ENCODE peak calls at places on chromosomes 16 and 17, in five cellular contexts. One of them, this sample, is unnamed.

GRCh38 chr16:78543066-78543465 is 443.6 kb downstream of the WWOX start:
- DNase-seq in GM12891: no peak
- DNase-seq in GM12878: no peak
- DNase-seq in K562: no peak
- DNase-seq in H1: no peak
- DNase-seq in this sample: no peak

GRCh38 chr16:471353-472198 is 46.1 kb downstream of the RAB11FIP3 start:
- DNase-seq in GM12891: no peak
- DNase-seq in GM12878: no peak
- DNase-seq in K562: no peak
- DNase-seq in H1: peak
- DNase-seq in this sample: no peak

GRCh38 chr16:82439678-82440293 is 187.0 kb upstream of the CDH13 start:
- DNase-seq in GM12891: peak
- DNase-seq in GM12878: no peak
- DNase-seq in K562: peak
- DNase-seq in H1: peak
- DNase-seq in this sample: no peak

GRCh38 chr17:75240394-75241142 is 20.8 kb downstream of the GGA3 start:
- DNase-seq in GM12891: peak
- DNase-seq in GM12878: no peak
- DNase-seq in K562: peak
- DNase-seq in H1: peak
- DNase-seq in this sample: no peak

GRCh38 chr17:41103896-41104295 is 1.3 kb upstream of the KRTAP4-9 start:
- DNase-seq in GM12891: no peak
- DNase-seq in GM12878: no peak
- DNase-seq in K562: no peak
- DNase-seq in H1: no peak
- DNase-seq in this sample: no peak

GRCh38 chr16:87252269-87252970 is 64.8 kb downstream of the C16orf95 start:
- DNase-seq in GM12891: no peak
- DNase-seq in GM12878: no peak
- DNase-seq in K562: no peak
- DNase-seq in H1: no peak
- DNase-seq in this sample: no peak

GRCh38 chr17:45414997-45415881 is 17.4 kb downstream of the ARHGAP27 start:
- DNase-seq in GM12891: no peak
- DNase-seq in GM12878: no peak
- DNase-seq in K562: no peak
- DNase-seq in H1: no peak
- DNase-seq in this sample: no peak

GRCh38 chr16:18803569-18804462 is 2.5 kb upstream of the ARL6IP1 start:
- DNase-seq in GM12891: no peak
- DNase-seq in GM12878: no peak
- DNase-seq in K562: no peak
- DNase-seq in H1: no peak
- DNase-seq in this sample: no peak

GRCh38 chr17:66540131-66540781 is 237.8 kb downstream of the PRKCA start:
- DNase-seq in GM12891: no peak
- DNase-seq in GM12878: no peak
- DNase-seq in K562: no peak
- DNase-seq in H1: peak
- DNase-seq in this sample: no peak

GRCh38 chr16:13957197-13958078 is 37.5 kb downstream of the ERCC4 start:
- DNase-seq in GM12891: no peak
- DNase-seq in GM12878: peak
- DNase-seq in K562: peak
- DNase-seq in H1: no peak
- DNase-seq in this sample: no peak

GRCh38 chr17:31858647-31859486 is at the start of gene COPRS:
- DNase-seq in GM12891: peak
- DNase-seq in GM12878: no peak
- DNase-seq in K562: peak
- DNase-seq in H1: peak
- DNase-seq in this sample: peak

GRCh38 chr17:66549312-66549705 is 246.9 kb downstream of the PRKCA start:
- DNase-seq in GM12891: no peak
- DNase-seq in GM12878: no peak
- DNase-seq in K562: no peak
- DNase-seq in H1: no peak
- DNase-seq in this sample: no peak

GRCh38 chr16:10114411-10114810 is 67.8 kb downstream of the GRIN2A start:
- DNase-seq in GM12891: no peak
- DNase-seq in GM12878: no peak
- DNase-seq in K562: no peak
- DNase-seq in H1: no peak
- DNase-seq in this sample: no peak

GRCh38 chr16:27287051-27287811 is 18.7 kb upstream of the NSMCE1 start:
- DNase-seq in GM12891: no peak
- DNase-seq in GM12878: no peak
- DNase-seq in K562: no peak
- DNase-seq in H1: no peak
- DNase-seq in this sample: no peak

GRCh38 chr17:56866496-56866895 is 32.5 kb downstream of the DGKE start:
- DNase-seq in GM12891: no peak
- DNase-seq in GM12878: no peak
- DNase-seq in K562: no peak
- DNase-seq in H1: no peak
- DNase-seq in this sample: no peak

GRCh38 chr17:42878123-42878880 is 22.3 kb upstream of the G6PC1 start:
- DNase-seq in GM12891: no peak
- DNase-seq in GM12878: no peak
- DNase-seq in K562: no peak
- DNase-seq in H1: peak
- DNase-seq in this sample: no peak

GRCh38 chr17:18314059-18314730 is 599 bp downstream of the TOP3A start:
- DNase-seq in GM12891: no peak
- DNase-seq in GM12878: no peak
- DNase-seq in K562: no peak
- DNase-seq in H1: no peak
- DNase-seq in this sample: no peak

GRCh38 chr17:55730808-55731207 is 8.1 kb upstream of the TMEM100 start:
- DNase-seq in GM12891: no peak
- DNase-seq in GM12878: no peak
- DNase-seq in K562: no peak
- DNase-seq in H1: no peak
- DNase-seq in this sample: no peak

GRCh38 chr16:4378202-4378666 is 6.6 kb downstream of the VASN start:
- DNase-seq in GM12891: no peak
- DNase-seq in GM12878: no peak
- DNase-seq in K562: peak
- DNase-seq in H1: no peak
- DNase-seq in this sample: no peak
- TF ChIP-seq TAF1 in GM12891: no peak
- TF ChIP-seq TAF1 in GM12878: no peak
- TF ChIP-seq TAF1 in K562: no peak
- TF ChIP-seq TAF1 in H1: no peak
- TF ChIP-seq TAF1 in this sample: no peak

GRCh38 chr16:46974352-46974751 is 878 bp upstream of the DNAJA2 start:
- DNase-seq in GM12891: peak
- DNase-seq in GM12878: peak
- DNase-seq in K562: peak
- DNase-seq in H1: no peak
- DNase-seq in this sample: no peak
- TF ChIP-seq POLR2A in GM12891: no peak
- TF ChIP-seq POLR2A in GM12878: no peak
- TF ChIP-seq POLR2A in K562: no peak
- TF ChIP-seq POLR2A in H1: no peak
- TF ChIP-seq POLR2A in this sample: peak

GRCh38 chr16:55126456-55126855 is 195.8 kb downstream of the IRX5 start:
- DNase-seq in GM12891: no peak
- DNase-seq in GM12878: no peak
- DNase-seq in K562: no peak
- DNase-seq in H1: no peak
- DNase-seq in this sample: no peak
- TF ChIP-seq TAF1 in GM12891: no peak
- TF ChIP-seq TAF1 in GM12878: no peak
- TF ChIP-seq TAF1 in K562: no peak
- TF ChIP-seq TAF1 in H1: no peak
- TF ChIP-seq TAF1 in this sample: no peak

DNA sequence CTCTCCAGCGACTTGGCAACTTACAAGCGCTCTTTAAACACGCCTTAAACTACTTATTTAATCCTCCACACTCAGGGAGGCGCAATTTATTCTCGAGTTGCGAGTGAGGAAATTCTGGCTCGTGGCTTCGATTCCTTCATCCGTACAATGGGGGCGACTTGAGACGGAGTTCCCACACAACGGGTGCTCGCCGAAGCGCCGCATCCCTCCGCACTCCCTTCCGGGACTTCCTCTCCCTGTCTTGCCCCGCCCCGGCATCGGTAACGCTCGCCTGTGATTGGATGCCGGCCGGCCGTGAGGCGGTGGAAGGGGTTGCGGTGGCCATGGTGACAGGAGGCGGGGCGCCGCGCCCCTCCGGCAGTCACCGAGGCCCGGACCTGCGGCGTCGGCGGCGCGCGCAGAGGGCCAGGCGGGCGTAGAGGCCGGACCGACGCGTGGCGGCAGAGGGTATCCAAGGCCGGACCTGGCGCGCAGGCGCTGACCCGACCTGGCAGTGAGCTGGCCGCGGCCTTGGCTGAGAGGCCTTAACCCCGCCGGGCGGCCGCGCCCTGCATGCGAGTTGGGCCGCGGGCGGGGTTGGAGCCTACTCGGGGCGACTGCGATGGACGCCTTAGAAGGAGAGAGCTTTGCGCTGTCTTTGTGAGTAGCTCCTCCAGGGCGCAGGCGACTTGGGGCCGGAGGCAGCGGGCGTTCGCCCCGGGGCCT is at the start of gene ARL2BP:
- DNase-seq in GM12891: peak
- DNase-seq in GM12878: peak
- DNase-seq in K562: peak
- DNase-seq in H1: peak
- DNase-seq in this sample: peak
- TF ChIP-seq POLR2A in GM12891: peak
- TF ChIP-seq POLR2A in GM12878: peak
- TF ChIP-seq POLR2A in K562: peak
- TF ChIP-seq POLR2A in H1: no peak
- TF ChIP-seq POLR2A in this sample: peak

GRCh38 chr17:61400058-61400785 is 579 bp downstream of the TBX2 start:
- DNase-seq in GM12891: no peak
- DNase-seq in GM12878: no peak
- DNase-seq in K562: no peak
- DNase-seq in H1: peak
- DNase-seq in this sample: no peak

GRCh38 chr17:61402073-61402541 is 2.5 kb downstream of the TBX2 start:
- DNase-seq in GM12891: no peak
- DNase-seq in GM12878: no peak
- DNase-seq in K562: no peak
- DNase-seq in H1: no peak
- DNase-seq in this sample: no peak

GRCh38 chr17:61400786-61401279 is 1.2 kb downstream of the TBX2 start:
- DNase-seq in GM12891: no peak
- DNase-seq in GM12878: no peak
- DNase-seq in K562: no peak
- DNase-seq in H1: no peak
- DNase-seq in this sample: no peak

GRCh38 chr17:61402978-61403845 is 3.6 kb downstream of the TBX2 start:
- DNase-seq in GM12891: peak
- DNase-seq in GM12878: no peak
- DNase-seq in K562: no peak
- DNase-seq in H1: peak
- DNase-seq in this sample: no peak

GRCh38 chr17:61401280-61402072 is 1.8 kb downstream of the TBX2 start:
- DNase-seq in GM12891: no peak
- DNase-seq in GM12878: no peak
- DNase-seq in K562: no peak
- DNase-seq in H1: peak
- DNase-seq in this sample: no peak
- TF ChIP-seq TAF1 in GM12891: no peak
- TF ChIP-seq TAF1 in GM12878: no peak
- TF ChIP-seq TAF1 in K562: no peak
- TF ChIP-seq TAF1 in H1: no peak
- TF ChIP-seq TAF1 in this sample: no peak

This sample was measured in GM12892.